ENCODE peak calls at places on chromosomes 7 and 10, in seven cellular contexts. X, Z, P, R, E, U and C are unnamed samples.

GRCh38 chr7:13989138-13989943 is at the start of gene ETV1:
- DNase-seq in X (no peak), Z (peak), P (peak), R (peak), E (peak), U (peak), C (peak)

GRCh38 chr10:63719174-63719856 is 198.1 kb downstream of the REEP3 start:
- DNase-seq in X (no peak), Z (no peak), P (no peak), R (no peak), E (no peak), U (no peak), C (no peak)

GRCh38 chr10:87816163-87816841 is 1.7 kb downstream of the ATAD1 start:
- DNase-seq in X (no peak), Z (no peak), P (no peak), R (no peak), E (no peak), U (no peak), C (no peak)

GRCh38 chr10:5775705-5776104 is 37.5 kb downstream of the GDI2 start:
- DNase-seq in X (no peak), Z (no peak), P (no peak), R (no peak), E (no peak), U (peak), C (no peak)

GRCh38 chr7:127347567-127348246 is 44.8 kb downstream of the ZNF800 start:
- DNase-seq in X (no peak), Z (peak), P (peak), R (peak), E (peak), U (peak), C (no peak)

GRCh38 chr10:76428541-76429330 is 997.3 kb downstream of the LRMDA start:
- DNase-seq in X (no peak), Z (no peak), P (no peak), R (no peak), E (peak), U (no peak), C (no peak)

GRCh38 chr10:97230146-97230545 is 44.4 kb upstream of the SLIT1 start:
- DNase-seq in X (no peak), Z (no peak), P (no peak), R (no peak), E (no peak), U (no peak), C (no peak)

GRCh38 chr10:67549390-67549789 is 146.6 kb downstream of the CTNNA3 start:
- DNase-seq in X (no peak), Z (no peak), P (no peak), R (no peak), E (peak), U (no peak), C (no peak)

GRCh38 chr10:543131-543530 is 146.3 kb downstream of the DIP2C start:
- DNase-seq in X (no peak), Z (peak), P (peak), R (no peak), E (no peak), U (no peak), C (no peak)

GRCh38 chr7:81482600-81483186 is 287.2 kb downstream of the HGF start:
- DNase-seq in X (peak), Z (no peak), P (no peak), R (no peak), E (peak), U (no peak), C (no peak)

GRCh38 chr7:5702876-5703571 is 78.4 kb downstream of the RNF216 start:
- DNase-seq in X (peak), Z (peak), P (no peak), R (no peak), E (no peak), U (no peak), C (no peak)

GRCh38 chr7:47938574-47939165 is 9.6 kb downstream of the PKD1L1 start:
- DNase-seq in X (no peak), Z (no peak), P (no peak), R (peak), E (no peak), U (no peak), C (no peak)

GRCh38 chr10:49748006-49748405 is 14.1 kb downstream of the OGDHL start:
- DNase-seq in X (no peak), Z (no peak), P (no peak), R (no peak), E (no peak), U (no peak), C (no peak)

GRCh38 chr10:79447911-79448731 is 2.7 kb upstream of the ZCCHC24 start:
- DNase-seq in X (no peak), Z (peak), P (peak), R (no peak), E (no peak), U (peak), C (no peak)

GRCh38 chr10:102523250-102524029 is 19.7 kb downstream of the SUFU start:
- DNase-seq in X (no peak), Z (no peak), P (peak), R (no peak), E (peak), U (no peak), C (peak)

GRCh38 chr10:97475936-97476594 is 22.2 kb downstream of the MMS19 start:
- DNase-seq in X (no peak), Z (no peak), P (no peak), R (no peak), E (peak), U (no peak), C (no peak)

GRCh38 chr10:78371118-78371517 is 337.5 kb downstream of the RPS24 start:
- DNase-seq in X (no peak), Z (no peak), P (no peak), R (peak), E (peak), U (no peak), C (no peak)

GRCh38 chr10:32950457-32951109 is 7.4 kb downstream of the ITGB1 start:
- DNase-seq in X (no peak), Z (no peak), P (no peak), R (no peak), E (no peak), U (no peak), C (no peak)

GRCh38 chr7:117186218-117186617 is 136.6 kb downstream of the WNT2 start:
- DNase-seq in X (no peak), Z (no peak), P (no peak), R (no peak), E (peak), U (no peak), C (no peak)

GRCh38 chr10:129785536-129785981 is 178.5 kb downstream of the EBF3 start:
- DNase-seq in X (no peak), Z (no peak), P (peak), R (peak), E (no peak), U (peak), C (no peak)

GRCh38 chr7:68148440-68148839 is 1151.8 kb downstream of the TYW1 start:
- DNase-seq in X (no peak), Z (no peak), P (no peak), R (no peak), E (no peak), U (no peak), C (no peak)

DNA sequence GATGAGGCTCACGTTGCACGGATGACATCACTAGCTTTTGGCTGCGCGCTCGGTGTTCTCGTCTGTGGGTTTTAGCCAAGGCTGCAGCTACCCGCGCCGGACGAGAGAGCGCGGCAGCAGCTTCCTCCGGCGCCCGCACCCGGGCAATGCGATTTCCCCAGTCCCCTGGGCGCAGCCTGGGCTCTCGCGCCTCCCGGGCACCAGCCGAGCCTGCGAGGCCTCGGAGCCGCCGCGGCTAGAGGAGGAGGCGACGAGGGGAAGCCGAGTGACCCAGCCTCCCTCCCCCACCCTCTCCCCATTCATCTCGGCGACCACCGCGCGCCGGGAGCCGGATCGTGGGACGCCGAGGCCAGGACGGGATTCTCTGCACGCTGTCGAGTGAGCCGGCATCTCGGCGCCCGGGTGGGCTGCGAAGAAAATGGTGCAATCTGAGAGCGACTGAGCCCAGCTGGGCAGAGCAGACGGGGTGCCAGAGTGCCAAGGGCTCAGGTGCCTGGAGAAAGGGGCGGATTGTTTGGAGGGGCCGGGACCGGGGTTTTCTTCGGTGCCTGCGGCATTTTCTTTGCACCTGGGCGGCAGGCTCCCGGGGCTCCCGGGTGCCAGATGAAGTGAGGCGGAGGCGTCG is 1.2 kb upstream of the TMEM178B start:
- DNase-seq in X (no peak), Z (peak), P (no peak), R (peak), E (peak), U (peak), C (no peak)
- H3K27ac ChIP-seq in X (no peak), Z (peak), P (no peak), R (peak), E (no peak), U (no peak), C (no peak)

DNA sequence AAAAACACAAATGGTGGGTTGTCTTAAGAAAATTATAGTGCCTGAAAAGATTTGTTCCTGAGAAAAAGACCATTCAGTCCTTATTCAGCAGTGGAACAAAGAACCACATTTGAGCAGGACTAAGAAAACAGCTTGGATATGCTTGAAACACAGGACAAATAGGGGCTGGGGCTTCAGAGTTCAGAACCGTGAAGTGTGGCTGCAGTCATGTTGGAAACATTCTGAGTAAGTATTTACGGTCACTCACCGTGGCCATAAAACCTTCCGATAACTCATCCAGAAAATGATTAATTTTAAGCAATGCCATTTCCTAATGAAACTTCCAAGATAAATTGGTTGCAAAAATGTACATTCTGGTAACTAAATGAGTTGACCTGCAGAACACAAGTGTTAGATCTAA is 279.3 kb downstream of the CXCL12 start:
- DNase-seq in X (no peak), Z (no peak), P (no peak), R (no peak), E (no peak), U (no peak), C (no peak)
- H3K27ac ChIP-seq in X (no peak), Z (no peak), P (no peak), R (no peak), E (no peak), U (no peak), C (no peak)

GRCh38 chr10:27713906-27714305 is 31.7 kb downstream of the MKX start:
- DNase-seq in X (no peak), Z (no peak), P (no peak), R (no peak), E (no peak), U (no peak), C (no peak)
- H3K27ac ChIP-seq in X (no peak), Z (peak), P (peak), R (no peak), E (no peak), U (no peak), C (peak)

DNA sequence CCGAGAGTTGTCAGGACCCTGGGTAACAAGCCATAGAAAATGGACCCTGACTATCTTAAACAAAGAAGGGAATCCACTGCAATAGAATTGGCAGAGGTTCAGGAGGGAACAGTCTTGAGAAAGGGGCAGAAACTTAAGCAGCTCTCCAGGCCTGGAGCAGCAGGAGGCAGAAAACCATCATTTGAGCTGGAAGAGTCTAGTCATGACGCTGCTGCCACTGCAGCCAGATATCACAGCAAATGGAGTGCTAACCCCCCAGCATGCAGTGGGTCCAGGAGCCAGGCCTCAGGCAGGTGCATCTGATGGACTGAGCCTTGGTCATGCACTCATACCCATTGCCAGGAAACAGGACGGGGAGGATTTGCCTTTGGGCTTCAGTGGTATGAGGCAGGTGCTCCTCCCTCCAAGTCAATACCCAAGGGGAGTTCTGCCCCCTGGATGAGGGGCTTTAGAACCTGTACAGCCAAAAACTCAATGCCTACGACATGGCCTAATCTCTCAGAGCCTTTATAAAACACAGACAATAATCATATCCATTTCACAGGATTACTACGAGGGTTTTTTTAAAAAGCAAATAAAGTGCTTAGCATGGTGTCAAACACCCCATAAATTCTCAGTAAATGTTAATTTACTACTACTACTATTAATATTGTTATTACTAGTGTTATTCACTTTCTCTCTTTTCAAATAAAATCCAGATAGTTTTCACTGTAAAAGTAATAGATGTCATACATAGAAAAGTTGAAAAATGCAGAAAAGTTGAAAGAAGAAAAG is 30.7 kb downstream of the DUSP5 start:
- DNase-seq in X (no peak), Z (no peak), P (no peak), R (peak), E (peak), U (no peak), C (peak)
- H3K27ac ChIP-seq in X (peak), Z (no peak), P (no peak), R (no peak), E (no peak), U (no peak), C (no peak)

GRCh38 chr10:14056545-14057332 is 274.0 kb downstream of the FRMD4A start:
- DNase-seq in X (no peak), Z (no peak), P (no peak), R (peak), E (peak), U (no peak), C (no peak)
- H3K27ac ChIP-seq in X (no peak), Z (peak), P (no peak), R (peak), E (no peak), U (no peak), C (no peak)